ENCODE peak calls at places on chromosomes 5 and 9, in eight cellular contexts. One of them, this sample, is unnamed.

GRCh38 chr9:123725389-123725788 is 204.5 kb downstream of the DENND1A start:
- DNase-seq in SK-N-SH: peak; percentile 53
- DNase-seq in neural progenitor cell: peak; percentile 76
- DNase-seq in HCT116: no peak
- DNase-seq in mesendoderm: no peak
- DNase-seq in Karpas-422: no peak
- DNase-seq in fibroblast of lung: peak; percentile 32
- DNase-seq in adipocyte: peak; percentile 19
- DNase-seq in this sample: peak; percentile 54

GRCh38 chr5:109865636-109866035 is 175.9 kb downstream of the MAN2A1 start:
- DNase-seq in fibroblast of lung: peak; percentile 100
- DNase-seq in Karpas-422: no peak
- DNase-seq in adipocyte: peak; percentile 69
- DNase-seq in HCT116: no peak
- DNase-seq in neural progenitor cell: no peak
- DNase-seq in SK-N-SH: no peak
- DNase-seq in mesendoderm: no peak
- DNase-seq in this sample: no peak

GRCh38 chr5:72387985-72388384 is 67.8 kb downstream of the PTCD2 start:
- DNase-seq in Karpas-422: no peak
- DNase-seq in HCT116: no peak
- DNase-seq in neural progenitor cell: no peak
- DNase-seq in mesendoderm: peak; percentile 30
- DNase-seq in adipocyte: peak; percentile 84
- DNase-seq in SK-N-SH: no peak
- DNase-seq in fibroblast of lung: peak; percentile 93
- DNase-seq in this sample: no peak

GRCh38 chr9:137630126-137630525 is 11.3 kb downstream of the EHMT1 start:
- DNase-seq in neural progenitor cell: no peak
- DNase-seq in adipocyte: no peak
- DNase-seq in SK-N-SH: no peak
- DNase-seq in HCT116: no peak
- DNase-seq in mesendoderm: no peak
- DNase-seq in Karpas-422: no peak
- DNase-seq in fibroblast of lung: no peak
- DNase-seq in this sample: no peak

GRCh38 chr5:115086473-115086872 is 83.2 kb downstream of the TRIM36 start:
- DNase-seq in HCT116: no peak
- DNase-seq in fibroblast of lung: no peak
- DNase-seq in adipocyte: no peak
- DNase-seq in neural progenitor cell: no peak
- DNase-seq in Karpas-422: no peak
- DNase-seq in SK-N-SH: no peak
- DNase-seq in mesendoderm: no peak
- DNase-seq in this sample: no peak

GRCh38 chr5:153496835-153497234 is 6.4 kb downstream of the GRIA1 start:
- DNase-seq in neural progenitor cell: peak; percentile 39
- DNase-seq in Karpas-422: peak; percentile 61
- DNase-seq in mesendoderm: peak; percentile 68
- DNase-seq in adipocyte: peak; percentile 74
- DNase-seq in HCT116: peak; percentile 13
- DNase-seq in SK-N-SH: peak; percentile 35
- DNase-seq in fibroblast of lung: peak; percentile 21
- DNase-seq in this sample: peak; percentile 50

GRCh38 chr5:100890514-100891008 is 12.5 kb downstream of the ST8SIA4 start:
- DNase-seq in SK-N-SH: no peak
- DNase-seq in mesendoderm: no peak
- DNase-seq in Karpas-422: peak; percentile 62
- DNase-seq in fibroblast of lung: peak; percentile 19
- DNase-seq in neural progenitor cell: no peak
- DNase-seq in HCT116: no peak
- DNase-seq in adipocyte: no peak
- DNase-seq in this sample: no peak

GRCh38 chr9:85900504-85901201 is 40.3 kb upstream of the NAA35 start:
- DNase-seq in neural progenitor cell: peak; percentile 45
- DNase-seq in HCT116: peak; percentile 37
- DNase-seq in fibroblast of lung: peak; percentile 15
- DNase-seq in SK-N-SH: peak; percentile 38
- DNase-seq in adipocyte: peak; percentile 37
- DNase-seq in Karpas-422: peak; percentile 72
- DNase-seq in mesendoderm: peak; percentile 69
- DNase-seq in this sample: peak; percentile 89

GRCh38 chr5:140882591-140882899 is 621 bp downstream of the PCDHA13 start:
- DNase-seq in SK-N-SH: peak; percentile 43
- DNase-seq in HCT116: peak; percentile 46
- DNase-seq in Karpas-422: no peak
- DNase-seq in neural progenitor cell: peak; percentile 52
- DNase-seq in mesendoderm: peak; percentile 77
- DNase-seq in adipocyte: peak; percentile 0
- DNase-seq in fibroblast of lung: no peak
- DNase-seq in this sample: peak; percentile 80

GRCh38 chr9:115018547-115019435 is 88.4 kb upstream of the TNFSF8 start:
- DNase-seq in Karpas-422: no peak
- DNase-seq in neural progenitor cell: no peak
- DNase-seq in fibroblast of lung: peak; percentile 91
- DNase-seq in mesendoderm: peak; percentile 27
- DNase-seq in SK-N-SH: no peak
- DNase-seq in HCT116: no peak
- DNase-seq in adipocyte: peak; percentile 90
- DNase-seq in this sample: no peak

DNA sequence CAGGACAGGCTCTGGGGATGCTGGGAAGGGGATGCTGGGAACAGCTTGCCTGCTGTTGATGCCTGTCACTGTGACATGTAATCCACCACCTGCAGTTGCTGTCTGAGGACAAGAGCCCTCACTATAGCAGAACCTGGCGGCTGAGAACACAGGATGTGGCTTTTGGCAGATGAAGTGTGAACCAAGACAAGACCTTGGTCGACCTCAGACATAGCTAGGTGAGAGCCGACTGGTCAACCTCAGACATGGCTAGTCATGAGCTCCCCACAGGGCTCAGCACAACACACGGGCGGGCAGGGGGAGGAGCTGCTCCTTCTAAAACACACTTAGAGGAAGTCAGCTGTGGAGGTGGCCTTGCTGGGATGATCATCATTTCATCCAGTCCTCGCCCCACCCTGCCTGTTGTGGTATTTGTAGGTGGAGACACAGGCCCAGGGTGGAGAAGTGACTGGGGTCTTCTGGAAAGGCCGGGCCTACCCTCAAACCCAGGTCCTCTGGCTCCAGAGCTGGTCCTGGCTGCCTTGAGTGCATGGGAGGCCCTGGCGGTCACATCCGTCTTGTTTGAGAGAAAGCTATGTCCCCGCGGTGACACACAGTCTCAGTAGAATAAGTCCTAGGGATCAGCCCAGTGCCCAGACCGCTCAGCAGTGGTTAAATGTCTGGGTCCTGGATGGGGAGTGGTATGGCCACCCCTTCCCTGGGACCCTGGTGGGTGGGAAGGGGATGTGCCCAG is 6.1 kb downstream of the SUSD3 start:
- DNase-seq in Karpas-422: peak; percentile 61
- DNase-seq in SK-N-SH: no peak
- DNase-seq in HCT116: no peak
- DNase-seq in mesendoderm: peak; percentile 63
- DNase-seq in fibroblast of lung: peak; percentile 52
- DNase-seq in adipocyte: no peak
- DNase-seq in neural progenitor cell: no peak
- DNase-seq in this sample: peak; percentile 63
- H3K4me1 ChIP-seq in Karpas-422: peaks cover 16% of the 10 kb centered on the region
- H3K4me1 ChIP-seq in SK-N-SH: no peaks in the 10 kb centered on the region
- H3K4me1 ChIP-seq in HCT116: peaks cover 22% of the 10 kb centered on the region
- H3K4me1 ChIP-seq in mesendoderm: peaks cover 7% of the 10 kb centered on the region
- H3K4me1 ChIP-seq in fibroblast of lung: no peaks in the 10 kb centered on the region
- H3K4me1 ChIP-seq in adipocyte: peaks cover 15% of the 10 kb centered on the region
- H3K4me1 ChIP-seq in neural progenitor cell: peaks cover 9% of the 10 kb centered on the region
- H3K4me1 ChIP-seq in this sample: no peaks in the 10 kb centered on the region

DNA sequence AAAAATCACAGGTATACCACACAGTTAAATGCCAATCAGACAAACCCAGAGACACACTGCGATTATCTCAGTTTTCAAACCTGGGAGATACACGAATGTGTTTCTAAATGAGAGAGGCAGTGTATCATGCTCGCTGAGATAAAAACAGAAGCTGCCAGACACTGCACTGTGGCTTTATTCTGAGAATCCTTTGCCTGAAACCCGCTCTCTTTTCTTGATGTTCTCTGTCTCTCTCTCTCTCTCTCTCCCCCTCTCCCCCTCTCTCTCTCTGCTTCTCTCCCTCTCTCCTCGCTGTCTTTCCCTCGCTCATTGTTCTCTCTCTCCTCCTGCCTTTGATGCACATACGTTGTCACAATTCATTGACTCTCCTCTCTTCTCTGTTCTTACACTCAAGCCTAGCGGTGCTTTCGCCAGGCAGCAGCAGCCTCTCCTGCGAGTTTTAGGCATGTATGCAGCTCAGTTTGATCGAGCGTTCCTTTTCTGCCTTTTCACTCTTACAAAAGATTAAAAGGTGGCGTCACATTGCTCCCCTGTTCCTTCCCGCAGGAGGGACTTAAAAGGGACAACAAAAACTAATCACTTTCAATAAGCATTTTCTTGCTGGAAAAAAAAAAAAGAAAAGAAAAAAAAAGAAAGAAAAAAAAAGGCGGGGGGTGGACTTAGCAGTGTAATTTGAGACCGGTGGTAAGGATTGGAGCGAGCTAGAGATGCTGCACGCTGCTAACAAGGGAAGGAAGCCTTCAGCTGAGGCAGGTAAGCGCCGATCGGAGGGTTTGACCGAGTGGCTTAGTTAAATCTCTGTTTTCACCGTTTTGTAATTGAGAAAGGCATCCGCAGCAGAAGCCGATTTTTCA is 717.9 kb upstream of the WWC1 start:
- DNase-seq in Karpas-422: no peak
- DNase-seq in fibroblast of lung: peak; percentile 89
- DNase-seq in adipocyte: peak; percentile 55
- DNase-seq in SK-N-SH: peak; percentile 20
- DNase-seq in HCT116: no peak
- DNase-seq in mesendoderm: peak; percentile 95
- DNase-seq in neural progenitor cell: peak; percentile 91
- DNase-seq in this sample: peak; percentile 89
- H3K9ac ChIP-seq in Karpas-422: no peak overlapping the region
- H3K9ac ChIP-seq in fibroblast of lung: no peak overlapping the region
- H3K9ac ChIP-seq in adipocyte: peak overlapping the region; percentile 55
- H3K9ac ChIP-seq in SK-N-SH: peak overlapping the region; percentile 22
- H3K9ac ChIP-seq in HCT116: no peak overlapping the region
- H3K9ac ChIP-seq in mesendoderm: peak overlapping the region; percentile 61
- H3K9ac ChIP-seq in neural progenitor cell: no peak overlapping the region
- H3K9ac ChIP-seq in this sample: peak overlapping the region; percentile 64

DNA sequence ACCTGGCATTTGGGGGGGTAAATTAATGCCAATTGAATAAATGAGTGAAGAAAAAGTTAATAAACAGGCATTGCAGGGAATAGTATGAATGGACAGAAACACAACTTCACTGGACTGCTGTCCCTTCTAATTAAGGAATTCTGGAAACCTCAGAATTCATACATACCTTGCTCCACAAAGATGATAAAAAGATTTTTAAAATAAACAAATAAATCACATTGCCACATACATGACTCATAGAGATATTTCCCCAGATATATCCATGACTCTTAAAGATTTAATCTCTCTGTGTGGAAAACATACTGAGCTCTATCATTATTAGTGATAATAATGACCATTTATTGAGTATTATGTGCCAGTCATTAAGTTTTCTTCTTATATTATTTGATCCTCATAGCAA is 469.0 kb upstream of the MEF2C start:
- DNase-seq in mesendoderm: no peak
- DNase-seq in neural progenitor cell: no peak
- DNase-seq in HCT116: no peak
- DNase-seq in adipocyte: peak; percentile 15
- DNase-seq in SK-N-SH: no peak
- DNase-seq in Karpas-422: no peak
- DNase-seq in fibroblast of lung: peak; percentile 36
- DNase-seq in this sample: no peak
- H3K4me1 ChIP-seq in mesendoderm: no peaks in the 10 kb centered on the region
- H3K4me1 ChIP-seq in neural progenitor cell: peaks cover 3% of the 10 kb centered on the region
- H3K4me1 ChIP-seq in HCT116: no peaks in the 10 kb centered on the region
- H3K4me1 ChIP-seq in adipocyte: peaks cover 3% of the 10 kb centered on the region
- H3K4me1 ChIP-seq in SK-N-SH: no peaks in the 10 kb centered on the region
- H3K4me1 ChIP-seq in Karpas-422: no peaks in the 10 kb centered on the region
- H3K4me1 ChIP-seq in fibroblast of lung: no peaks in the 10 kb centered on the region
- H3K4me1 ChIP-seq in this sample: no peaks in the 10 kb centered on the region

GRCh38 chr9:121819511-121820231 is 168.2 kb downstream of the DAB2IP start:
- DNase-seq in HCT116: no peak
- DNase-seq in SK-N-SH: peak; percentile 89
- DNase-seq in fibroblast of lung: peak; percentile 53
- DNase-seq in neural progenitor cell: peak; percentile 75
- DNase-seq in Karpas-422: no peak
- DNase-seq in adipocyte: peak; percentile 21
- DNase-seq in mesendoderm: peak; percentile 60
- DNase-seq in this sample: peak; percentile 79
- H3K9ac ChIP-seq in HCT116: no peak overlapping the region
- H3K9ac ChIP-seq in SK-N-SH: no peak overlapping the region
- H3K9ac ChIP-seq in fibroblast of lung: no peak overlapping the region
- H3K9ac ChIP-seq in neural progenitor cell: no peak overlapping the region
- H3K9ac ChIP-seq in Karpas-422: no peak overlapping the region
- H3K9ac ChIP-seq in adipocyte: no peak overlapping the region
- H3K9ac ChIP-seq in mesendoderm: no peak overlapping the region
- H3K9ac ChIP-seq in this sample: no peak overlapping the region

DNA sequence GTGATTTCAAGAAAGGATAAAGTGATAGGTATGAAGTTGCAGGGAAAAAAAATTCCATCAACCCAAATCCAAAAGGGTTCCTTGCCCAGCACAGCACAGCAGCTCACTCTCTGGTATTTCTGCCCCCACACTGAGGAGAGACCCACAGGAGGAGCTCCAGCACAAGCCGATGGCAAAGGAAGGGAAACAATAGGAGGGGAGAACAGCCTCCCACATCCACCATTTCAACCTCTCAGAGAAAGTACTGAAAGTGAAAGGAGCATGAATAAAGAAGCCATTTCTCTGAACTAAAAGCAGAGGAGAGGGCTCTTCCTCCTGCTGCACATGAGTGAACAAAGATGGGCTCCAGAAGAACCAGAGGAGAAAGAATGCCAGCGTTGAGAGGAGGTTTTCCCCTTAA is 54.9 kb upstream of the ZSWIM6 start:
- DNase-seq in SK-N-SH: no peak
- DNase-seq in Karpas-422: no peak
- DNase-seq in mesendoderm: peak; percentile 78
- DNase-seq in HCT116: no peak
- DNase-seq in fibroblast of lung: peak; percentile 58
- DNase-seq in adipocyte: peak; percentile 49
- DNase-seq in neural progenitor cell: peak; percentile 55
- DNase-seq in this sample: peak; percentile 66
- H3K4me1 ChIP-seq in SK-N-SH: peaks cover 29% of the 10 kb centered on the region
- H3K4me1 ChIP-seq in Karpas-422: peaks cover 12% of the 10 kb centered on the region
- H3K4me1 ChIP-seq in mesendoderm: peaks cover 9% of the 10 kb centered on the region
- H3K4me1 ChIP-seq in HCT116: peaks cover 30% of the 10 kb centered on the region
- H3K4me1 ChIP-seq in fibroblast of lung: peaks cover 25% of the 10 kb centered on the region
- H3K4me1 ChIP-seq in adipocyte: peaks cover 45% of the 10 kb centered on the region
- H3K4me1 ChIP-seq in neural progenitor cell: peaks cover 22% of the 10 kb centered on the region
- H3K4me1 ChIP-seq in this sample: peaks cover 3% of the 10 kb centered on the region

DNA sequence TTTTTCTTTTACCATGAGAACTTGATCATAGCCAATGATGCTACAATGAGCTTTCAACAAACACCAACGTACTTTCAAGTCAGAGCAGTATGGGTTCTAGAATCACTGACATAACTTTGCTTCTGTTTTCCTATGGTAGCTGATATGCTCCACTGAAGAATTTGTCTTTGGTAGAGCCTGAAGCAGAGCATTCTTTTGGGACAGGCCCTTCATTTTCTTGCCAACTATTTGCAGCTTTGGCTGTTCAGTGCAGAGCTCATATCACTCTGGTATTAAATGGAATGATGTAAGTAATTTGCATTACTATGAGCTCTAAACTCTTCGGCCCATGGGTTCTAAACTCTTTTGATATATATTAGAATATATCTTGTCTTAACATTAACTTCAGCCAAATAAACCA is 51.8 kb upstream of the APC start:
- DNase-seq in SK-N-SH: no peak
- DNase-seq in fibroblast of lung: peak; percentile 85
- DNase-seq in neural progenitor cell: no peak
- DNase-seq in mesendoderm: no peak
- DNase-seq in Karpas-422: peak; percentile 89
- DNase-seq in HCT116: no peak
- DNase-seq in adipocyte: peak; percentile 66
- DNase-seq in this sample: no peak
- H3K9ac ChIP-seq in SK-N-SH: no peak overlapping the region
- H3K9ac ChIP-seq in fibroblast of lung: no peak overlapping the region
- H3K9ac ChIP-seq in neural progenitor cell: no peak overlapping the region
- H3K9ac ChIP-seq in mesendoderm: no peak overlapping the region
- H3K9ac ChIP-seq in Karpas-422: peak overlapping the region; percentile 75
- H3K9ac ChIP-seq in HCT116: no peak overlapping the region
- H3K9ac ChIP-seq in adipocyte: no peak overlapping the region
- H3K9ac ChIP-seq in this sample: no peak overlapping the region